ENCODE peak calls at places on chromosomes 5 and 9, in six cellular contexts. A is nephron progenitor cell; L is bronchial epithelial cell; B is activated T-helper 1 cell treated with anti-CD3 and anti-CD28 coated beads, Interleukin-12 subunit alpha, Interleukin-12 subunit beta, Interleukin-2, Interleukin-4 antibody, amounts not matched to agents 30 ng/mL and 10 ng/mL and 1 ng/mL, durations not matched to agents 14 hours and 24 hours and 36 hours; R is stimulated activated CD8-positive, alpha-beta memory T cell treated with anti-CD3 and anti-CD28 coated beads, Interleukin-4, amount 100 ng/mL, for 48 hours; U is upper lobe of left lung. T is an unnamed sample.

GRCh38 chr9:13487498-13487897 is 208.0 kb upstream of the MPDZ start:
- DNase-seq in A (no peak), L (no peak), B (no peak), R (no peak), U (no peak), T (no peak)

GRCh38 chr5:177403194-177403825 is 2.8 kb upstream of the PFN3 start:
- DNase-seq in A (peak), L (peak), B (peak), R (peak), U (no peak), T (peak)

GRCh38 chr9:112753725-112754124 is 3.2 kb downstream of the SNX30 start:
- DNase-seq in A (no peak), L (peak), B (no peak), R (peak), U (no peak), T (no peak)

GRCh38 chr9:12716823-12717222 is 23.6 kb downstream of the TYRP1 start:
- DNase-seq in A (no peak), L (no peak), B (no peak), R (no peak), U (no peak), T (no peak)

GRCh38 chr5:33258553-33258952 is 182.2 kb upstream of the TARS1 start:
- DNase-seq in A (no peak), L (no peak), B (no peak), R (no peak), U (no peak), T (no peak)

GRCh38 chr9:116959775-116960174 is 272.7 kb downstream of the TRIM32 start:
- DNase-seq in A (peak), L (no peak), B (no peak), R (no peak), U (no peak), T (peak)

GRCh38 chr5:41256400-41256799 is 43.1 kb upstream of the C6 start:
- DNase-seq in A (no peak), L (no peak), B (no peak), R (no peak), U (no peak), T (no peak)

GRCh38 chr5:68459093-68459492 is 243.5 kb downstream of the PIK3R1 start:
- DNase-seq in A (no peak), L (no peak), B (no peak), R (no peak), U (no peak), T (no peak)

GRCh38 chr5:144511581-144512072 is 341.0 kb downstream of the KCTD16 start:
- DNase-seq in A (no peak), L (no peak), B (no peak), R (no peak), U (no peak), T (no peak)

GRCh38 chr9:118643118-118643517 is 726.1 kb downstream of the BRINP1 start:
- DNase-seq in A (peak), L (peak), B (no peak), R (no peak), U (peak), T (no peak)

GRCh38 chr5:132372122-132372521 is 2.6 kb downstream of the SLC22A5 start:
- DNase-seq in A (no peak), L (no peak), B (no peak), R (peak), U (no peak), T (no peak)

GRCh38 chr9:129406278-129407225 is 214.3 kb downstream of the C9orf50 start:
- DNase-seq in A (no peak), L (peak), B (no peak), R (no peak), U (no peak), T (no peak)

GRCh38 chr5:23139338-23140171 is 286.4 kb upstream of the CDH12 start:
- DNase-seq in A (no peak), L (peak), B (no peak), R (no peak), U (no peak), T (peak)